ENCODE peak calls at places on chromosomes 6 and 20, in seven cellular contexts. C is ovary, Q is IMR-90, W is body of pancreas, Z is esophagus squamous epithelium, N is erythroblast, T is heart left ventricle. P is an unnamed sample.

GRCh38 chr20:2599265-2600060 is 53.0 kb upstream of the NOP56 start:
- DNase-seq in W (no peak), N (no peak), Z (no peak), Q (no peak), C (no peak), T (no peak), P (no peak)

GRCh38 chr20:35739294-35740163 is 2.5 kb downstream of the RBM39 start:
- DNase-seq in Z (no peak), N (peak; percentile 54), T (no peak), W (no peak), C (no peak), Q (peak; percentile 50), P (no peak)

GRCh38 chr20:24773751-24774201 is 175.3 kb upstream of the CST7 start:
- DNase-seq in N (no peak), Z (no peak), Q (peak; percentile 72), C (peak; percentile 0), T (no peak), W (no peak), P (peak; percentile 74)

GRCh38 chr6:158649289-158650143 is at the start of gene SYTL3:
- DNase-seq in Q (peak; percentile 82), T (peak; percentile 70), C (no peak), Z (peak; percentile 14), W (peak; percentile 24), N (no peak), P (no peak)

GRCh38 chr6:1584146-1584545 is 25.6 kb upstream of the FOXC1 start:
- DNase-seq in T (no peak), W (no peak), Q (no peak), N (no peak), Z (no peak), C (no peak), P (no peak)

GRCh38 chr6:157982580-157983438 is 1.1 kb downstream of the SYNJ2 start:
- DNase-seq in W (peak; percentile 66), C (no peak), Q (peak; percentile 54), Z (no peak), N (no peak), T (no peak), P (peak; percentile 45)

GRCh38 chr20:44954198-44954597 is 6.0 kb downstream of the TOMM34 start:
- DNase-seq in N (no peak), C (no peak), W (no peak), T (no peak), Q (no peak), Z (no peak), P (no peak)

GRCh38 chr6:79084693-79085092 is 6.6 kb upstream of the PHIP start:
- DNase-seq in C (no peak), W (no peak), Z (no peak), Q (no peak), N (peak; percentile 69), T (no peak), P (no peak)

GRCh38 chr20:58251979-58252591 is 23.6 kb upstream of the ANKRD60 start:
- DNase-seq in N (no peak), Z (no peak), Q (peak; percentile 96), C (no peak), W (no peak), T (no peak), P (peak; percentile 83)

GRCh38 chr20:10715035-10715434 is 41.2 kb upstream of the JAG1 start:
- DNase-seq in W (no peak), T (no peak), N (no peak), Q (peak; percentile 89), Z (no peak), C (no peak), P (no peak)

GRCh38 chr20:41160686-41161085 is 23.3 kb downstream of the PLCG1 start:
- DNase-seq in N (no peak), T (no peak), Q (no peak), C (no peak), W (no peak), Z (no peak), P (no peak)

GRCh38 chr6:20213271-20213798 is 1.1 kb upstream of the MBOAT1 start:
- DNase-seq in N (peak; percentile 83), Q (no peak), C (peak; percentile 31), Z (no peak), W (peak; percentile 19), T (no peak), P (no peak)

GRCh38 chr20:2759143-2759542 is 41.3 kb downstream of the CPXM1 start:
- DNase-seq in C (no peak), W (no peak), N (no peak), Q (no peak), T (no peak), Z (no peak), P (no peak)

GRCh38 chr20:50141811-50142561 is 11.5 kb downstream of the PEDS1 start:
- DNase-seq in Q (no peak), N (no peak), C (no peak), Z (no peak), W (no peak), T (no peak), P (no peak)

GRCh38 chr20:50146732-50147662 is 6.5 kb downstream of the PEDS1 start:
- DNase-seq in N (peak; percentile 75), C (no peak), Q (peak; percentile 43), W (peak; percentile 22), T (peak; percentile 71), Z (no peak), P (no peak)

GRCh38 chr20:50142812-50143211 is 10.7 kb downstream of the PEDS1 start:
- DNase-seq in N (no peak), W (no peak), C (no peak), Q (no peak), T (no peak), Z (no peak), P (no peak)

GRCh38 chr20:50146214-50146613 is 7.3 kb downstream of the PEDS1 start:
- DNase-seq in Z (no peak), Q (peak; percentile 53), W (no peak), N (no peak), C (no peak), T (no peak), P (no peak)

GRCh38 chr20:50144362-50144761 is 9.2 kb downstream of the PEDS1 start:
- DNase-seq in C (no peak), W (no peak), Q (peak; percentile 99), T (no peak), N (no peak), Z (no peak), P (peak; percentile 61)
- TF ChIP-seq POLR2A in C (no peak), W (no peak), Q (no peak), T (no peak), N (no peak), Z (no peak), P (no peak)

DNA sequence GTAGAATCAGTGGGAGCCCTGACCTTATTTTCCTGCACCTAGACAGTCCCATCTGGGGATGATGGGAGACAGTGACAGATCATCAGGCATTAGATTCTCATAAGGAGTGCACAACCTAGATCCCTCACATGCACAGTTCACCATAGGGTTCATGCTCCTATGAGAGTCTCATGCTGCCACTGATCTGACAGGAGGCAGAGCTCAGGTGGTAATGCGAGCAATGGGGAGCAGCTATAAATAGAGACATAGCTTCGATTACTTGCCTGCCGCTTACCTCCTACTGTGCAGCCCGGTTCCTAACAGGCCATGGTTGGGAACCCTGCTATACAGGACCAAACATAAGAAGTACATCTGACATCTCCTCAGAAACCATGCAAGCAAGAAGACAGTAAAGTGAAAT is 31.5 kb upstream of the ASF1A start:
- DNase-seq in Z (no peak), N (no peak), C (no peak), Q (no peak), T (no peak), W (no peak), P (no peak)
- TF ChIP-seq POLR2A in Z (no peak), N (no peak), C (no peak), Q (no peak), T (no peak), W (no peak), P (no peak)

DNA sequence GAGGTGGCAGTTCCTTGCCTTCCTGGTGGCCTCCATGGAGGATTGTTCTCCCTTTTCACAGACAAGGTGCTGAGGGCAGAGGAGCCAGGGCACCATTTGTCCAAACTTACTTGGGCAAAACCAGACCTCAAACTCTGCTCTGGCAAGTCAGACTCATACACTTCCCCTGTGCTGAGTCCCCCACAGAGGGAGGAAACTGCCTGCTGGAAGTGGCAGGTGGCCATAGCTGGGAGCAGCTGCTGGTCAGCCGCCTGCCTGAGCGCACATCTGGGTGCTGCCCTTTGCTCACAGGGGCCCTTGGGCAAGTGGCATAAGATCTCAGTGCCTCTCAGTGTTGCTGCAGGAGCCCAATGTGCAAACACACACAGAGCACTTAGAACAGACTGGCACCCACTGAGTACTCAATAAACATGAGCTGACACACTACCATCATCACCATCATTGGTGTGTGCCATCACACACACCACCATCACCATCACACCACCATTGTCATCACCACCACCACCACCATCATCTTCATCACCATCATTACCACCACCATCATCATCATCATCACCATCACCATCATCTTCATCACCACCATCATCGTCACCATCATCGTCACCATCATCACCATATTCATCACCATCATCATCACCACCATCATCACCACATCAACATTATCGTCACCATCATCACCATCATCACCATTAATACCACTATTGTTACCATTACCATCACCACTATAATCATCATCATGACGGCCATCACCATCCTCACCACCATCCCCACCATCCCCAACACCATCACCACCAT is 17.6 kb downstream of the NOL4L start:
- DNase-seq in W (no peak), Z (no peak), T (peak; percentile 44), N (no peak), C (no peak), Q (no peak), P (no peak)
- TF ChIP-seq POLR2A in W (no peak), Z (no peak), T (no peak), N (no peak), C (no peak), Q (no peak), P (no peak)

GRCh38 chr20:63536241-63536977 is 767 bp downstream of the PTK6 start:
- DNase-seq in N (peak; percentile 44), C (no peak), T (peak; percentile 67), Z (no peak), W (peak; percentile 47), Q (peak; percentile 29), P (no peak)

GRCh38 chr20:63536997-63537524 is at the start of gene PTK6:
- DNase-seq in Z (no peak), Q (no peak), T (peak; percentile 80), N (no peak), C (no peak), W (peak; percentile 64), P (peak; percentile 95)

GRCh38 chr20:63538204-63539091 is 1.3 kb upstream of the PTK6 start:
- DNase-seq in N (no peak), Z (no peak), W (peak; percentile 98), C (no peak), T (no peak), Q (peak; percentile 22), P (peak; percentile 94)

GRCh38 chr20:63539092-63539430 is 1.9 kb upstream of the PTK6 start:
- DNase-seq in C (no peak), Q (no peak), W (no peak), T (no peak), N (no peak), Z (no peak), P (no peak)

DNA sequence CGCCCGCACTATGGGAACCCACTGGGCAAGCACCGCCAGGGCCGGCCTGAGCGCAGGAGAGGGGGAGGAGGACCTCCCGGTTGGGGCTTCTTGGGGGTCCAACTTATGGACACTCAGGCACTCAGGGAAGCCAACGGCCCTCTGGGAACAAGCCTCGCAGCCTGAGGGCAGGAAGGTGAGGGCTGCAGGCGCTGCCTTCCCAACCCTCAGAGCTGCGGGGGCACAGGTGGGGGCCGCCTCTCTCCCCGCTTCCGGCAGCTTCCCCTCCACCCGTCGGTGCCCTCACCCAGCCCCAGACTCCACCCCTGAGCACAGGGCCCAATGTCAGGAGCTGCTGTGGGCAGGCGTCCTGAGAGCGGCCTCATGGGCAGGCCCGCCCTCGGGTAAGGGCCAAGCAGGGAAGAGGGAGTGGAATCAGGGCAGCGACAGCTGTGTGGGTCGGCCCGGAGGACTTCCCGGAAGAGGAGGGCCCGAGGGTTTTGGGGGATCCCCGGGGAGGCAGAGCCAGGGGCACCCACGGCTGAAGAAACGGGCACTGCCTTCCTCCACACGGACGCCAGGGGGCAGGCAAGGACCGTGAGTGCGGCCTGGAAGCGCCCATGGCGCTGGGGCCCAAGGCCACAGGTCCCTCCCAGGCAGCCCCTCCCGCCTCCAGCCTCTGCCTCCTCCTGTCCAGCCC is 488 bp upstream of the PTK6 start:
- DNase-seq in Q (peak; percentile 86), C (peak; percentile 85), T (peak; percentile 95), Z (peak; percentile 78), N (peak; percentile 81), W (peak; percentile 90), P (peak; percentile 99)
- TF ChIP-seq POLR2A in Q (peak; percentile 62), C (no peak), T (no peak), Z (peak; percentile 63), N (peak; percentile 63), W (peak; percentile 30), P (peak; percentile 39)

P was measured in H54.